ENCODE peak calls at places on chromosomes 12 and 14, in seven cellular contexts. Z is A549, M is fibroblast of mammary gland, A is heart right ventricle, W is OCI-LY7, X is astrocyte of the spinal cord, Q is adrenal gland. O is an unnamed sample.

GRCh38 chr14:27392153-27392552 is 794.3 kb upstream of the NOVA1 start:
- DNase-seq in Z (no peak), M (peak), A (no peak), W (no peak), X (peak), Q (no peak), O (no peak)

GRCh38 chr14:24310666-24311604 is at the start of gene LTB4R:
- DNase-seq in Z (no peak), M (peak), A (peak), W (peak), X (peak), Q (peak), O (peak)

GRCh38 chr14:71597955-71598659 is 334.1 kb upstream of the RGS6 start:
- DNase-seq in Z (no peak), M (no peak), A (no peak), W (peak), X (no peak), Q (no peak), O (no peak)

GRCh38 chr12:13583630-13584029 is 387.1 kb downstream of the EMP1 start:
- DNase-seq in Z (no peak), M (no peak), A (no peak), W (no peak), X (no peak), Q (no peak), O (no peak)

GRCh38 chr14:21525571-21525970 is 575 bp downstream of the SALL2 start:
- DNase-seq in Z (no peak), M (peak), A (no peak), W (no peak), X (no peak), Q (peak), O (no peak)

GRCh38 chr12:13924286-13924685 is 57.1 kb downstream of the GRIN2B start:
- DNase-seq in Z (no peak), M (no peak), A (no peak), W (no peak), X (no peak), Q (no peak), O (no peak)

GRCh38 chr12:112762753-112763152 is 28.8 kb upstream of the RPH3A start:
- DNase-seq in Z (no peak), M (no peak), A (no peak), W (no peak), X (no peak), Q (no peak), O (no peak)

GRCh38 chr12:93591137-93591868 is 18.8 kb downstream of the SOCS2 start:
- DNase-seq in Z (peak), M (peak), A (peak), W (peak), X (peak), Q (peak), O (peak)

GRCh38 chr14:75979071-75979571 is 2.7 kb downstream of the TGFB3 start:
- DNase-seq in Z (peak), M (peak), A (peak), W (peak), X (peak), Q (peak), O (peak)

GRCh38 chr14:65415613-65416012 is 3.1 kb downstream of the FUT8 start:
- DNase-seq in Z (no peak), M (no peak), A (no peak), W (no peak), X (no peak), Q (no peak), O (no peak)

GRCh38 chr12:58171914-58172313 is 230.5 kb downstream of the ATP23 start:
- DNase-seq in Z (no peak), M (peak), A (no peak), W (no peak), X (peak), Q (peak), O (no peak)

GRCh38 chr12:79686171-79686570 is 4.6 kb downstream of the PAWR start:
- DNase-seq in Z (no peak), M (no peak), A (no peak), W (no peak), X (no peak), Q (no peak), O (no peak)

GRCh38 chr12:109489955-109490565 is 12.6 kb downstream of the UBE3B start:
- DNase-seq in Z (no peak), M (no peak), A (no peak), W (no peak), X (no peak), Q (no peak), O (no peak)

GRCh38 chr14:100545359-100545758 is 41.9 kb downstream of the BEGAIN start:
- DNase-seq in Z (no peak), M (no peak), A (no peak), W (no peak), X (no peak), Q (no peak), O (no peak)

GRCh38 chr14:66568220-66568619 is 60.3 kb downstream of the GPHN start:
- DNase-seq in Z (no peak), M (peak), A (no peak), W (no peak), X (no peak), Q (no peak), O (no peak)

GRCh38 chr12:66329941-66330340 is 27.6 kb downstream of the HELB start:
- DNase-seq in Z (no peak), M (peak), A (no peak), W (no peak), X (peak), Q (no peak), O (no peak)

GRCh38 chr12:76883826-76884225 is 5.0 kb upstream of the CSRP2 start:
- DNase-seq in Z (no peak), M (peak), A (peak), W (no peak), X (peak), Q (peak), O (no peak)

GRCh38 chr12:50271724-50272247 is 11.5 kb downstream of the LIMA1 start:
- DNase-seq in Z (no peak), M (peak), A (no peak), W (no peak), X (peak), Q (peak), O (no peak)

GRCh38 chr12:29026419-29026818 is 122.7 kb upstream of the FAR2 start:
- DNase-seq in Z (no peak), M (no peak), A (no peak), W (no peak), X (peak), Q (no peak), O (no peak)

GRCh38 chr14:81309511-81309910 is 88.8 kb upstream of the GTF2A1 start:
- DNase-seq in Z (no peak), M (no peak), A (no peak), W (no peak), X (no peak), Q (no peak), O (no peak)

GRCh38 chr12:94575024-94575423 is 75.3 kb downstream of the TMCC3 start:
- DNase-seq in Z (no peak), M (no peak), A (no peak), W (no peak), X (no peak), Q (no peak), O (no peak)

GRCh38 chr12:104603545-104603973 is 146.8 kb downstream of the CHST11 start:
- DNase-seq in Z (peak), M (peak), A (no peak), W (no peak), X (no peak), Q (no peak), O (no peak)

GRCh38 chr14:35342160-35343010 is 50.2 kb downstream of the PSMA6 start:
- DNase-seq in Z (no peak), M (peak), A (peak), W (no peak), X (peak), Q (peak), O (no peak)

GRCh38 chr12:12081836-12082497 is 11.2 kb downstream of the BCL2L14 start:
- DNase-seq in Z (peak), M (peak), A (no peak), W (peak), X (peak), Q (no peak), O (peak)
- TF ChIP-seq CTCF in Z (peak), M (peak), A (peak), W (peak), X (peak), Q (peak), O (peak)

DNA sequence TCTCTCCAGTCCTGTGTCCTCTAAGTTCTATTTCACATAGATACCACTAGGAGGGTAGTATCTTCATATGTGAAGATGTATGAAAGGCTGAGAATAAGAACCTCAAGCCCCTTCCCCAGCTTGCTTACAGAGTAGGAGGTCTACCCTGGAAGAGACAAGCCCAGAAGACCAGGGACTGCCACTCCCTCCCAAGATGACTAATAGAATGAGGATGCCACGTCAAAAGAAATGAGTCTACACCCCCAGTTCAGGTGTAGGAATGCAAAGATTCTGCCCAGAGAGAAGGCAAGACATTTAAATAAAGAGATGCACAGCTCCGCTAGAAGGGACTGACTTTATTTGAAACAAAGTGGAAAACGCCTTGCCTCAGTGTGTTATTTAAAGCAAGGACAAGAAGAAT is 1006.0 kb upstream of the USP15 start:
- DNase-seq in Z (no peak), M (no peak), A (no peak), W (no peak), X (no peak), Q (no peak), O (no peak)
- TF ChIP-seq CTCF in Z (no peak), M (no peak), A (no peak), W (no peak), X (no peak), Q (no peak), O (no peak)

GRCh38 chr12:26400627-26401026 is 205.3 kb downstream of the SSPN start:
- DNase-seq in Z (no peak), M (no peak), A (no peak), W (no peak), X (no peak), Q (no peak), O (no peak)

GRCh38 chr12:26403601-26404000 is 208.2 kb downstream of the SSPN start:
- DNase-seq in Z (no peak), M (no peak), A (no peak), W (no peak), X (no peak), Q (no peak), O (no peak)

GRCh38 chr12:26406391-26406790 is 211.0 kb downstream of the SSPN start:
- DNase-seq in Z (no peak), M (no peak), A (no peak), W (no peak), X (no peak), Q (peak), O (no peak)

GRCh38 chr12:26401874-26402273 is 206.5 kb downstream of the SSPN start:
- DNase-seq in Z (no peak), M (no peak), A (no peak), W (no peak), X (no peak), Q (no peak), O (no peak)

DNA sequence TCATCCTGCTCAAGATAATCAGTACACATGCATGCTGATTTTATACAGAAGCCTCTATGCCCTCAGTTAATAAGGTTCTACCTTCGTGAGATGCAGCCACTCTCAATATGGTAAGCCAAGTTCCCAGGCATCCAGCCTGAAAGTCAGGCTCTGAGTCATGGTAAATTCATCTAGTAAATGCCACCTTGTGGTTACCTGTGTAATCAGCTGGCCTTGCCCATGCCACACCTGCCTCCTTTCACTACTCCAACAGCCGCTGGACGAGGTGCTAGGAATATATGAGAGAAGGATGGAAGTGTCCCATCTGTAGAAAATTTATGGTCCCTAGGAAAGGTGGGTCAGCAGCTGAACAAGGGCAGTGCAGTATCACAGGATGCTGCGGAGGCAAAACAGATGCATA is 207.3 kb downstream of the SSPN start:
- DNase-seq in Z (peak), M (no peak), A (no peak), W (peak), X (no peak), Q (no peak), O (no peak)
- TF ChIP-seq CTCF in Z (peak), M (no peak), A (peak), W (peak), X (peak), Q (no peak), O (no peak)

DNA sequence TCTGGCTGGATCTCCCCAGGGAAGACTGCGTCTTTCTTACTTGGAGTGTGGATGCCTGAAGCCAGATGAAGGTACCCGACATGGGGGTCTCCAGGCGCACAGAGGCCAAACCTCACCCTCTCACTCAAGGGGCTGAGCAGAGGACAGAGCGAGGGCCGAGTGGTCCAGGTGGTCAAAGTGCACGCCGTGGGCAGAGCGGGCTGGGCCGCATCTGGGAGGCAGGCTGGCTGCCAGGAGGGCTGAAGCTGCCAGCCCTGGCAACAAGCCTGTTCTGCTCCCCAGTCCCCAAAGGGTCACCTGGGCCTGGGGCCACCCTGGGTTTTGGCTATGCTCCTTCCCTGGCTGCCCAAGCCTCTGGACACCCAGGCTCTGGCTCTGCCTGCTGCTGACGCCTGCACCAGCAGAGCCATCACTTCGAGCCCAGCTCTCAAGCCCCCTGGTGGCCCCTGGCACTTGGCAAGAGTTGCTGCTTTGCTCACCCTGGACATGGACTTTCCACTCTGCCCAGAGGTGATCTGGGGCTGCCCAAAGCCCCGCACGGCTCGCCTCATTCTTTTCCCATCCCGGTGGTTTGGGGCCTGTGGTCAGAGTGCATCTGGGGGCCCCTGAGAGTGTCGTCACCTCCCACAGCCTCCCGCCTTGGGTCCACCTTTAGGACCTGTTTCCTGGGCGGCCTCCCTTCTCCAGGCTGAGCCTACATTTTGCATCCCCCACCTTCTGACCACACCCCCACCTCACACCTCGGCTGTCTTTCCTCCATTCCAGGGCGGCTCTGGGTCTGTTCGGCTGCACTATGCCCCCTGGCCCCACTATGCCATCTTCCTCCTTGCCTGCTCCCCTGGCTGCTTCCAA is 2.8 kb downstream of the ADSS1 start:
- DNase-seq in Z (peak), M (no peak), A (no peak), W (no peak), X (no peak), Q (no peak), O (no peak)
- TF ChIP-seq CTCF in Z (no peak), M (no peak), A (no peak), W (peak), X (peak), Q (no peak), O (no peak)

GRCh38 chr14:56224179-56224578 is 106.0 kb downstream of the PELI2 start:
- DNase-seq in Z (peak), M (no peak), A (no peak), W (no peak), X (no peak), Q (no peak), O (no peak)
- TF ChIP-seq CTCF in Z (peak), M (no peak), A (no peak), W (no peak), X (no peak), Q (no peak), O (no peak)

GRCh38 chr14:96178674-96179321 is 25.8 kb upstream of the BDKRB2 start:
- DNase-seq in Z (no peak), M (peak), A (no peak), W (no peak), X (no peak), Q (no peak), O (no peak)
- TF ChIP-seq CTCF in Z (no peak), M (no peak), A (no peak), W (no peak), X (no peak), Q (no peak), O (no peak)

GRCh38 chr14:61186793-61187641 is 94.1 kb downstream of the TMEM30B start:
- DNase-seq in Z (no peak), M (no peak), A (no peak), W (no peak), X (peak), Q (no peak), O (no peak)

GRCh38 chr14:61186341-61186740 is 94.8 kb downstream of the TMEM30B start:
- DNase-seq in Z (no peak), M (no peak), A (no peak), W (no peak), X (no peak), Q (no peak), O (no peak)

GRCh38 chr14:61184117-61184516 is 97.0 kb downstream of the TMEM30B start:
- DNase-seq in Z (no peak), M (peak), A (no peak), W (no peak), X (peak), Q (no peak), O (no peak)

GRCh38 chr14:61187642-61187905 is 93.6 kb downstream of the TMEM30B start:
- DNase-seq in Z (no peak), M (no peak), A (no peak), W (no peak), X (no peak), Q (no peak), O (no peak)

GRCh38 chr14:61185534-61185933 is 95.6 kb downstream of the TMEM30B start:
- DNase-seq in Z (no peak), M (no peak), A (no peak), W (no peak), X (no peak), Q (no peak), O (no peak)
- TF ChIP-seq CTCF in Z (no peak), M (no peak), A (no peak), W (no peak), X (no peak), Q (no peak), O (no peak)

GRCh38 chr14:50025776-50026175 is 90.6 kb downstream of the VCPKMT start:
- DNase-seq in Z (peak), M (peak), A (no peak), W (no peak), X (peak), Q (no peak), O (no peak)
- TF ChIP-seq CTCF in Z (no peak), M (no peak), A (no peak), W (no peak), X (no peak), Q (no peak), O (no peak)

O was measured in GM10248.